ENCODE peak calls at places on chromosome 7, in nine cellular contexts. One of them, this sample, is unnamed.

GRCh38 chr7:152097330-152097729 is 71.9 kb downstream of the GALNT11 start:
- DNase-seq in HFF-Myc: no peak
- DNase-seq in left ventricle myocardium inferior: no peak
- DNase-seq in spleen: no peak
- DNase-seq in AG04450: no peak
- DNase-seq in coronary artery: no peak
- DNase-seq in tibial artery: no peak
- DNase-seq in thyroid gland: no peak
- DNase-seq in kidney: no peak
- DNase-seq in this sample: no peak

GRCh38 chr7:110388451-110388850 is 702.5 kb upstream of the LRRN3 start:
- DNase-seq in HFF-Myc: no peak
- DNase-seq in left ventricle myocardium inferior: no peak
- DNase-seq in spleen: no peak
- DNase-seq in AG04450: no peak
- DNase-seq in coronary artery: no peak
- DNase-seq in tibial artery: no peak
- DNase-seq in thyroid gland: no peak
- DNase-seq in kidney: no peak
- DNase-seq in this sample: no peak

GRCh38 chr7:100190059-100190711 is 12.5 kb downstream of the STAG3 start:
- DNase-seq in HFF-Myc: no peak
- DNase-seq in left ventricle myocardium inferior: no peak
- DNase-seq in spleen: no peak
- DNase-seq in AG04450: peak
- DNase-seq in coronary artery: no peak
- DNase-seq in tibial artery: no peak
- DNase-seq in thyroid gland: no peak
- DNase-seq in kidney: no peak
- DNase-seq in this sample: no peak

GRCh38 chr7:20310963-20311742 is 19.5 kb upstream of the ITGB8 start:
- DNase-seq in HFF-Myc: no peak
- DNase-seq in left ventricle myocardium inferior: no peak
- DNase-seq in spleen: no peak
- DNase-seq in AG04450: no peak
- DNase-seq in coronary artery: no peak
- DNase-seq in tibial artery: no peak
- DNase-seq in thyroid gland: no peak
- DNase-seq in kidney: no peak
- DNase-seq in this sample: no peak

GRCh38 chr7:690478-691360 is 35.8 kb upstream of the DNAAF5 start:
- DNase-seq in HFF-Myc: no peak
- DNase-seq in left ventricle myocardium inferior: no peak
- DNase-seq in spleen: peak
- DNase-seq in AG04450: no peak
- DNase-seq in coronary artery: peak
- DNase-seq in tibial artery: no peak
- DNase-seq in thyroid gland: no peak
- DNase-seq in kidney: peak
- DNase-seq in this sample: no peak

GRCh38 chr7:122584852-122585251 is 114.1 kb downstream of the RNF133 start:
- DNase-seq in HFF-Myc: no peak
- DNase-seq in left ventricle myocardium inferior: no peak
- DNase-seq in spleen: no peak
- DNase-seq in AG04450: no peak
- DNase-seq in coronary artery: no peak
- DNase-seq in tibial artery: no peak
- DNase-seq in thyroid gland: no peak
- DNase-seq in kidney: no peak
- DNase-seq in this sample: no peak

GRCh38 chr7:35647171-35647574 is 47.8 kb downstream of the HERPUD2 start:
- DNase-seq in HFF-Myc: no peak
- DNase-seq in left ventricle myocardium inferior: no peak
- DNase-seq in spleen: no peak
- DNase-seq in AG04450: no peak
- DNase-seq in coronary artery: no peak
- DNase-seq in tibial artery: no peak
- DNase-seq in thyroid gland: no peak
- DNase-seq in kidney: no peak
- DNase-seq in this sample: peak

GRCh38 chr7:72336887-72337821 is 75.0 kb downstream of the CALN1 start:
- DNase-seq in HFF-Myc: no peak
- DNase-seq in left ventricle myocardium inferior: no peak
- DNase-seq in spleen: no peak
- DNase-seq in AG04450: no peak
- DNase-seq in coronary artery: no peak
- DNase-seq in tibial artery: no peak
- DNase-seq in thyroid gland: no peak
- DNase-seq in kidney: no peak
- DNase-seq in this sample: peak

DNA sequence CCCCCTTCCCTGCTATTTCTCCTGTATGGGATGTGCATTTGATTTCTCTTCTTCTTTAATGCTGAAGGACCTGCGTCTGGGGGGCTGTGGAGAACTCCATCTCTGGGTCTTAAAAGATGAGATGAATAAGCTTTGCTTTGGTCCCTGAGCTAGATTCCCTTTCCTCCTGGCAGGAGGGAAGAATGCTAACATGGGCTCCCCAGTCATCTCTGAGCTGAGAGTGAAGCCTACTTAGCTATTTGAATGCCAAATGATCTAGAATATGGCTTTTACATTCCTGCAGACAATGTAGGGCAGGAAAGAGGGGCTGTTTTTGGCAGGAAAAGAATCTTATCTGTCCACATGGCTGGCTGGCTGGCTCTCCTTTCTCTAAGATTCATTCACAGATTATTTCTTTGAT is 62.6 kb upstream of the EFCAB10 start:
- DNase-seq in HFF-Myc: no peak
- DNase-seq in left ventricle myocardium inferior: no peak
- DNase-seq in spleen: no peak
- DNase-seq in AG04450: no peak
- DNase-seq in coronary artery: no peak
- DNase-seq in tibial artery: no peak
- DNase-seq in thyroid gland: no peak
- DNase-seq in kidney: no peak
- DNase-seq in this sample: no peak
- TF ChIP-seq CTCF in HFF-Myc: no peak
- TF ChIP-seq CTCF in left ventricle myocardium inferior: no peak
- TF ChIP-seq CTCF in spleen: no peak
- TF ChIP-seq CTCF in AG04450: no peak
- TF ChIP-seq CTCF in coronary artery: no peak
- TF ChIP-seq CTCF in tibial artery: no peak
- TF ChIP-seq CTCF in thyroid gland: no peak
- TF ChIP-seq CTCF in kidney: no peak
- TF ChIP-seq CTCF in this sample: no peak

DNA sequence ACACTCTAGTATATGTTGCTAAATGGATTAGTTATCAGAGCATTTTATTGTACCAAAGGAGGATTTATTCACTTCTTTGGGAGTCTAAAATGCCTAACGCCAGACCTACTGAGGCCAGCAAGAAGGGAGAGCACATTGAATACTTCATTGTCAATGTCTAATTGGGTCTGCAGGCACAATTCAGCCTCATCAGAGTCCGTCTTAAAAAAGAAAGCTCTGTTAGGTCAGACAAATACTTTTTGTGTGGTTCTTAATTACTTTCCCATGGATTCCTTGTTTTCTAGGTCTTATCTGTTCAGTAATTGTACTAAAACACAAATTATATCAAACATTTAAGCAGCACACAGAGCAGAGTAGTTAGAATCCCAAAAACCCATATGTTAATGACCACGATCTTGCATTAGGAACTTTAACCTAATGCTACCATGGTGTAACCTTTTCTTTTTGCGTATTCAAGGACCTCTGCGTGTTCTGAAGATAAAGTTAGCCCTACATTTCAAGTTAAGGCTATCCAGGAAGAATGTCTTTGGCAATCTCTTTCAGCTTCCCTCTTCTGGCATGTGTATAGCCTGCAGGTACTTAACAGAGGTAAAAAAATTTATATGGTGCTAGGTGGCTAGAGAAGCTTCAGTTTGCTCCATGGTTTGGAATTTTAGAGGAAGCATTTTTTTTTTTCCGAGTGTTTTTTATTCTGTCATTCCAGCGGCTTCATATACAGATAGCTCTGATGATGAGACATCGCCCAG is 45.7 kb upstream of the STRIP2 start:
- DNase-seq in HFF-Myc: no peak
- DNase-seq in left ventricle myocardium inferior: no peak
- DNase-seq in spleen: no peak
- DNase-seq in AG04450: no peak
- DNase-seq in coronary artery: no peak
- DNase-seq in tibial artery: no peak
- DNase-seq in thyroid gland: no peak
- DNase-seq in kidney: no peak
- DNase-seq in this sample: no peak
- TF ChIP-seq CTCF in HFF-Myc: no peak
- TF ChIP-seq CTCF in left ventricle myocardium inferior: no peak
- TF ChIP-seq CTCF in spleen: no peak
- TF ChIP-seq CTCF in AG04450: no peak
- TF ChIP-seq CTCF in coronary artery: no peak
- TF ChIP-seq CTCF in tibial artery: no peak
- TF ChIP-seq CTCF in thyroid gland: no peak
- TF ChIP-seq CTCF in kidney: no peak
- TF ChIP-seq CTCF in this sample: no peak

GRCh38 chr7:4790078-4790465 is 14.6 kb downstream of the AP5Z1 start:
- DNase-seq in HFF-Myc: no peak
- DNase-seq in left ventricle myocardium inferior: no peak
- DNase-seq in spleen: no peak
- DNase-seq in AG04450: no peak
- DNase-seq in coronary artery: no peak
- DNase-seq in tibial artery: no peak
- DNase-seq in thyroid gland: no peak
- DNase-seq in kidney: no peak
- DNase-seq in this sample: no peak

GRCh38 chr7:4790516-4790991 is 15.1 kb downstream of the AP5Z1 start:
- DNase-seq in HFF-Myc: no peak
- DNase-seq in left ventricle myocardium inferior: no peak
- DNase-seq in spleen: no peak
- DNase-seq in AG04450: no peak
- DNase-seq in coronary artery: no peak
- DNase-seq in tibial artery: no peak
- DNase-seq in thyroid gland: no peak
- DNase-seq in kidney: no peak
- DNase-seq in this sample: no peak

GRCh38 chr7:4791101-4791737 is 15.8 kb downstream of the AP5Z1 start:
- DNase-seq in HFF-Myc: no peak
- DNase-seq in left ventricle myocardium inferior: no peak
- DNase-seq in spleen: no peak
- DNase-seq in AG04450: no peak
- DNase-seq in coronary artery: no peak
- DNase-seq in tibial artery: no peak
- DNase-seq in thyroid gland: no peak
- DNase-seq in kidney: peak
- DNase-seq in this sample: peak

GRCh38 chr7:4792537-4793126 is 17.2 kb downstream of the AP5Z1 start:
- DNase-seq in HFF-Myc: no peak
- DNase-seq in left ventricle myocardium inferior: no peak
- DNase-seq in spleen: peak
- DNase-seq in AG04450: no peak
- DNase-seq in coronary artery: no peak
- DNase-seq in tibial artery: no peak
- DNase-seq in thyroid gland: peak
- DNase-seq in kidney: peak
- DNase-seq in this sample: peak

DNA sequence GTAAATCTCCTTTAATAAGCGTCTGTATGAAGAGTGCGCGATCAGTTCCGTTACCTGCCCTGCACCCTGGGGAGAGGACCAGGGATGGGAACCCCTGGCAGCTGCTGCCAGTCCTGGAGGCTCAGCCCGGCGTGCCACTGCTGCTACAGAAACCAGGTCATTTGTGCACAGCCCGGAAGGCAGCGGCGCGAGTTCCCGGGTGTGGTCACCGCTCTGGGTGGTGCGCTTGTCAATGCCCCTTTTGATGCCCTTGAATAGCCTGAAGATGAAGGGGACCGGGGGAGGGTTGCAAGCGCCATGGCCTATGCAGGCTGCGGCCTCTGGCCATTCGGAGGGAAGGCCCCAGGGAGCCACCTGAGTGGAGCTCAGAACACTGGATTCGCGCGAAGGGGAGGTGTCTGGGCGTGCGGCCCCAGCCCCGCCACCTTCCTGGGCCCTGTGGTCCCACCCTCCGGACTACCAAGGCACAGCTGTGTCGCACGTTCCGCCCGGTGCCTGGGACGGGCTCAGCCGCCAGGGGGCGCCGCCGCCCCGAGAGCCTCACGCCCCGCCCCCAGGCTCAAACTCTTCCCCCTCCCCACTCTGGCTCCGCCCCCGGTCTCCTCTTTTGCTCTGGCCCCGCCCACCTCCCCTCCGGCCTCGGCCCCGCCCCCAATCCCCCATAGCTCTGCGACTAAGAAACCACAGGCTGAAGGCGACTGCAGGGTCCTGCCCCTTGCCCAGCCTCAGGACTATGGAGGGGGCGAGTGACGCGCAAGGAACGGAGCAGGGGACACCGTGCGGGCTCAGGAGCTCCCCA is 16.5 kb downstream of the AP5Z1 start:
- DNase-seq in HFF-Myc: no peak
- DNase-seq in left ventricle myocardium inferior: peak
- DNase-seq in spleen: peak
- DNase-seq in AG04450: no peak
- DNase-seq in coronary artery: no peak
- DNase-seq in tibial artery: peak
- DNase-seq in thyroid gland: peak
- DNase-seq in kidney: no peak
- DNase-seq in this sample: peak
- TF ChIP-seq CTCF in HFF-Myc: peak
- TF ChIP-seq CTCF in left ventricle myocardium inferior: peak
- TF ChIP-seq CTCF in spleen: peak
- TF ChIP-seq CTCF in AG04450: peak
- TF ChIP-seq CTCF in coronary artery: peak
- TF ChIP-seq CTCF in tibial artery: peak
- TF ChIP-seq CTCF in thyroid gland: peak
- TF ChIP-seq CTCF in kidney: peak
- TF ChIP-seq CTCF in this sample: peak

GRCh38 chr7:150982348-150982747 is 4.2 kb upstream of the KCNH2 start:
- DNase-seq in HFF-Myc: no peak
- DNase-seq in left ventricle myocardium inferior: peak
- DNase-seq in spleen: no peak
- DNase-seq in AG04450: no peak
- DNase-seq in coronary artery: no peak
- DNase-seq in tibial artery: no peak
- DNase-seq in thyroid gland: no peak
- DNase-seq in kidney: no peak
- DNase-seq in this sample: no peak

GRCh38 chr7:150981644-150982043 is 3.5 kb upstream of the KCNH2 start:
- DNase-seq in HFF-Myc: no peak
- DNase-seq in left ventricle myocardium inferior: no peak
- DNase-seq in spleen: no peak
- DNase-seq in AG04450: no peak
- DNase-seq in coronary artery: no peak
- DNase-seq in tibial artery: no peak
- DNase-seq in thyroid gland: no peak
- DNase-seq in kidney: no peak
- DNase-seq in this sample: no peak

GRCh38 chr7:150978136-150978789 is at the start of gene KCNH2:
- DNase-seq in HFF-Myc: no peak
- DNase-seq in left ventricle myocardium inferior: peak
- DNase-seq in spleen: no peak
- DNase-seq in AG04450: no peak
- DNase-seq in coronary artery: no peak
- DNase-seq in tibial artery: no peak
- DNase-seq in thyroid gland: no peak
- DNase-seq in kidney: no peak
- DNase-seq in this sample: peak

GRCh38 chr7:150979706-150980390 is 1.7 kb upstream of the KCNH2 start:
- DNase-seq in HFF-Myc: no peak
- DNase-seq in left ventricle myocardium inferior: no peak
- DNase-seq in spleen: no peak
- DNase-seq in AG04450: no peak
- DNase-seq in coronary artery: no peak
- DNase-seq in tibial artery: no peak
- DNase-seq in thyroid gland: no peak
- DNase-seq in kidney: no peak
- DNase-seq in this sample: no peak

GRCh38 chr7:150980663-150981062 is 2.5 kb upstream of the KCNH2 start:
- DNase-seq in HFF-Myc: no peak
- DNase-seq in left ventricle myocardium inferior: no peak
- DNase-seq in spleen: no peak
- DNase-seq in AG04450: no peak
- DNase-seq in coronary artery: no peak
- DNase-seq in tibial artery: no peak
- DNase-seq in thyroid gland: no peak
- DNase-seq in kidney: no peak
- DNase-seq in this sample: no peak
- TF ChIP-seq CTCF in HFF-Myc: no peak
- TF ChIP-seq CTCF in left ventricle myocardium inferior: no peak
- TF ChIP-seq CTCF in spleen: no peak
- TF ChIP-seq CTCF in AG04450: no peak
- TF ChIP-seq CTCF in coronary artery: no peak
- TF ChIP-seq CTCF in tibial artery: no peak
- TF ChIP-seq CTCF in thyroid gland: no peak
- TF ChIP-seq CTCF in kidney: no peak
- TF ChIP-seq CTCF in this sample: no peak